ENCODE peak calls at places on chromosome 18, in eight cellular contexts. One of them, this sample, is unnamed.

GRCh38 chr18:8705941-8706544 is 687 bp downstream of the MTCL1 start:
- DNase-seq in lower lobe of right lung: no peak
- DNase-seq in SJSA1: peak
- DNase-seq in cardiac muscle cell: no peak
- DNase-seq in transverse colon: no peak
- DNase-seq in H9: no peak
- DNase-seq in heart right ventricle: no peak
- DNase-seq in breast epithelium: no peak
- DNase-seq in this sample: peak

GRCh38 chr18:63346031-63346430 is 21.0 kb downstream of the KDSR start:
- DNase-seq in lower lobe of right lung: no peak
- DNase-seq in SJSA1: no peak
- DNase-seq in cardiac muscle cell: no peak
- DNase-seq in transverse colon: no peak
- DNase-seq in H9: no peak
- DNase-seq in heart right ventricle: peak
- DNase-seq in breast epithelium: no peak
- DNase-seq in this sample: no peak

GRCh38 chr18:49031511-49032188 is 80.9 kb upstream of the SMAD7 start:
- DNase-seq in lower lobe of right lung: no peak
- DNase-seq in SJSA1: no peak
- DNase-seq in cardiac muscle cell: no peak
- DNase-seq in transverse colon: no peak
- DNase-seq in H9: no peak
- DNase-seq in heart right ventricle: no peak
- DNase-seq in breast epithelium: no peak
- DNase-seq in this sample: peak

GRCh38 chr18:27057459-27058302 is 127.4 kb downstream of the CHST9 start:
- DNase-seq in lower lobe of right lung: no peak
- DNase-seq in SJSA1: no peak
- DNase-seq in cardiac muscle cell: peak
- DNase-seq in transverse colon: no peak
- DNase-seq in H9: no peak
- DNase-seq in heart right ventricle: peak
- DNase-seq in breast epithelium: no peak
- DNase-seq in this sample: no peak

GRCh38 chr18:48300463-48300961 is 108.7 kb downstream of the ZBTB7C start:
- DNase-seq in lower lobe of right lung: peak
- DNase-seq in SJSA1: peak
- DNase-seq in cardiac muscle cell: peak
- DNase-seq in transverse colon: peak
- DNase-seq in H9: peak
- DNase-seq in heart right ventricle: no peak
- DNase-seq in breast epithelium: no peak
- DNase-seq in this sample: peak

GRCh38 chr18:13280066-13280795 is 61.7 kb downstream of the LDLRAD4 start:
- DNase-seq in lower lobe of right lung: no peak
- DNase-seq in SJSA1: no peak
- DNase-seq in cardiac muscle cell: no peak
- DNase-seq in transverse colon: no peak
- DNase-seq in H9: no peak
- DNase-seq in heart right ventricle: peak
- DNase-seq in breast epithelium: no peak
- DNase-seq in this sample: no peak

GRCh38 chr18:45221363-45221762 is 393.9 kb upstream of the SLC14A2 start:
- DNase-seq in lower lobe of right lung: no peak
- DNase-seq in SJSA1: peak
- DNase-seq in cardiac muscle cell: no peak
- DNase-seq in transverse colon: no peak
- DNase-seq in H9: no peak
- DNase-seq in heart right ventricle: no peak
- DNase-seq in breast epithelium: no peak
- DNase-seq in this sample: no peak

GRCh38 chr18:7524786-7525185 is 42.3 kb upstream of the PTPRM start:
- DNase-seq in lower lobe of right lung: no peak
- DNase-seq in SJSA1: no peak
- DNase-seq in cardiac muscle cell: no peak
- DNase-seq in transverse colon: no peak
- DNase-seq in H9: no peak
- DNase-seq in heart right ventricle: no peak
- DNase-seq in breast epithelium: no peak
- DNase-seq in this sample: no peak

GRCh38 chr18:48833701-48834394 is 116.9 kb downstream of the SMAD7 start:
- DNase-seq in lower lobe of right lung: peak
- DNase-seq in SJSA1: no peak
- DNase-seq in cardiac muscle cell: no peak
- DNase-seq in transverse colon: peak
- DNase-seq in H9: peak
- DNase-seq in heart right ventricle: no peak
- DNase-seq in breast epithelium: peak
- DNase-seq in this sample: peak

GRCh38 chr18:3449702-3450357 is at the start of gene TGIF1:
- DNase-seq in lower lobe of right lung: peak
- DNase-seq in SJSA1: peak
- DNase-seq in cardiac muscle cell: peak
- DNase-seq in transverse colon: peak
- DNase-seq in H9: peak
- DNase-seq in heart right ventricle: peak
- DNase-seq in breast epithelium: peak
- DNase-seq in this sample: peak

GRCh38 chr18:46536215-46536874 is 120.7 kb downstream of the LOXHD1 start:
- DNase-seq in lower lobe of right lung: no peak
- DNase-seq in SJSA1: peak
- DNase-seq in cardiac muscle cell: no peak
- DNase-seq in transverse colon: no peak
- DNase-seq in H9: no peak
- DNase-seq in heart right ventricle: no peak
- DNase-seq in breast epithelium: no peak
- DNase-seq in this sample: no peak

GRCh38 chr18:76824136-76824676 is 1.8 kb downstream of the ZNF236 start:
- DNase-seq in lower lobe of right lung: no peak
- DNase-seq in SJSA1: no peak
- DNase-seq in cardiac muscle cell: no peak
- DNase-seq in transverse colon: no peak
- DNase-seq in H9: no peak
- DNase-seq in heart right ventricle: no peak
- DNase-seq in breast epithelium: no peak
- DNase-seq in this sample: no peak
- H3K27ac ChIP-seq in lower lobe of right lung: peak
- H3K27ac ChIP-seq in SJSA1: no peak
- H3K27ac ChIP-seq in cardiac muscle cell: peak
- H3K27ac ChIP-seq in transverse colon: peak
- H3K27ac ChIP-seq in H9: no peak
- H3K27ac ChIP-seq in heart right ventricle: no peak
- H3K27ac ChIP-seq in breast epithelium: peak
- H3K27ac ChIP-seq in this sample: no peak

DNA sequence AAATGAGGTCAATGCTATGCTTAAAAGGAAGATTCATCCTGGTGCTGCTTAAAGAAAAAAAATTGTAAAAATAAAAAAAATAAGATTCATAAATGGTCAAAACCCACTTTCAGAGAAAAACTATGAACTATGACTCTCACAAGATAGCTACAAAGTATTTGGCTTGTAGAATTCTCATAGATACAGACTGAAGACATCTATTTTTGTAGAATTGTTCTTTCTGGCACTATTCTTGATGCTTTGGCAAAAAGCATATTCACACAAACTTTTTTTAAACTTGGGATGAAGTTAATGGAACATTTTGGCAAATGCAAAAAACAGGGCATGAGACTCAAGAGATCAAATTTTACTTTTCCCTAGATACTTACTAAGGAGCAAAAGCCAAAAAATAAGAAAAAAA is 12.5 kb upstream of the ANKRD29 start:
- DNase-seq in lower lobe of right lung: no peak
- DNase-seq in SJSA1: no peak
- DNase-seq in cardiac muscle cell: no peak
- DNase-seq in transverse colon: no peak
- DNase-seq in H9: no peak
- DNase-seq in heart right ventricle: no peak
- DNase-seq in breast epithelium: no peak
- DNase-seq in this sample: no peak
- H3K27ac ChIP-seq in lower lobe of right lung: no peak
- H3K27ac ChIP-seq in SJSA1: no peak
- H3K27ac ChIP-seq in cardiac muscle cell: no peak
- H3K27ac ChIP-seq in transverse colon: no peak
- H3K27ac ChIP-seq in H9: no peak
- H3K27ac ChIP-seq in heart right ventricle: no peak
- H3K27ac ChIP-seq in breast epithelium: no peak
- H3K27ac ChIP-seq in this sample: no peak

GRCh38 chr18:22914633-22915032 is 18.5 kb upstream of the RBBP8 start:
- DNase-seq in lower lobe of right lung: no peak
- DNase-seq in SJSA1: no peak
- DNase-seq in cardiac muscle cell: no peak
- DNase-seq in transverse colon: no peak
- DNase-seq in H9: no peak
- DNase-seq in heart right ventricle: no peak
- DNase-seq in breast epithelium: no peak
- DNase-seq in this sample: no peak

GRCh38 chr18:22915337-22915736 is 17.8 kb upstream of the RBBP8 start:
- DNase-seq in lower lobe of right lung: no peak
- DNase-seq in SJSA1: no peak
- DNase-seq in cardiac muscle cell: no peak
- DNase-seq in transverse colon: no peak
- DNase-seq in H9: no peak
- DNase-seq in heart right ventricle: no peak
- DNase-seq in breast epithelium: no peak
- DNase-seq in this sample: no peak

GRCh38 chr18:22912835-22913234 is 20.3 kb upstream of the RBBP8 start:
- DNase-seq in lower lobe of right lung: no peak
- DNase-seq in SJSA1: no peak
- DNase-seq in cardiac muscle cell: no peak
- DNase-seq in transverse colon: no peak
- DNase-seq in H9: no peak
- DNase-seq in heart right ventricle: no peak
- DNase-seq in breast epithelium: no peak
- DNase-seq in this sample: no peak

GRCh38 chr18:22912149-22912548 is 21.0 kb upstream of the RBBP8 start:
- DNase-seq in lower lobe of right lung: no peak
- DNase-seq in SJSA1: no peak
- DNase-seq in cardiac muscle cell: no peak
- DNase-seq in transverse colon: no peak
- DNase-seq in H9: no peak
- DNase-seq in heart right ventricle: no peak
- DNase-seq in breast epithelium: no peak
- DNase-seq in this sample: no peak

GRCh38 chr18:22913861-22914260 is 19.3 kb upstream of the RBBP8 start:
- DNase-seq in lower lobe of right lung: peak
- DNase-seq in SJSA1: no peak
- DNase-seq in cardiac muscle cell: no peak
- DNase-seq in transverse colon: peak
- DNase-seq in H9: peak
- DNase-seq in heart right ventricle: no peak
- DNase-seq in breast epithelium: peak
- DNase-seq in this sample: no peak
- H3K27ac ChIP-seq in lower lobe of right lung: peak
- H3K27ac ChIP-seq in SJSA1: no peak
- H3K27ac ChIP-seq in cardiac muscle cell: no peak
- H3K27ac ChIP-seq in transverse colon: peak
- H3K27ac ChIP-seq in H9: no peak
- H3K27ac ChIP-seq in heart right ventricle: no peak
- H3K27ac ChIP-seq in breast epithelium: peak
- H3K27ac ChIP-seq in this sample: no peak

GRCh38 chr18:9884532-9885140 is 1.1 kb upstream of the TXNDC2 start:
- DNase-seq in lower lobe of right lung: no peak
- DNase-seq in SJSA1: no peak
- DNase-seq in cardiac muscle cell: no peak
- DNase-seq in transverse colon: no peak
- DNase-seq in H9: no peak
- DNase-seq in heart right ventricle: no peak
- DNase-seq in breast epithelium: no peak
- DNase-seq in this sample: no peak
- H3K27ac ChIP-seq in lower lobe of right lung: no peak
- H3K27ac ChIP-seq in SJSA1: no peak
- H3K27ac ChIP-seq in cardiac muscle cell: no peak
- H3K27ac ChIP-seq in transverse colon: peak
- H3K27ac ChIP-seq in H9: no peak
- H3K27ac ChIP-seq in heart right ventricle: no peak
- H3K27ac ChIP-seq in breast epithelium: no peak
- H3K27ac ChIP-seq in this sample: no peak

This sample was measured in aorta.